ENCODE peak calls at places on chromosomes 16 and 17, in nine cellular contexts. Z, W, F, P, H, I, K, U and E are unnamed samples.
A peak's percentile ranks its signal among the peaks of the same experiment; 100 is the strongest.

GRCh38 chr17:38996660-38997337 is 29.6 kb upstream of the FBXO47 start:
- DNase-seq in Z (no peak), U (no peak), K (no peak), F (no peak), W (no peak), I (no peak), P (no peak), H (no peak), E (no peak)

GRCh38 chr17:142876-143784 is 5.8 kb downstream of the SCGB1C2 start:
- DNase-seq in W (no peak), F (peak; percentile 29), Z (no peak), K (no peak), H (no peak), P (no peak), I (no peak), U (no peak), E (peak; percentile 8)

GRCh38 chr17:9032151-9032550 is 10.8 kb downstream of the NTN1 start:
- DNase-seq in K (no peak), F (no peak), H (no peak), I (no peak), W (no peak), Z (no peak), P (no peak), U (no peak), E (no peak)

GRCh38 chr16:88348377-88349152 is 34.2 kb upstream of the ZNF469 start:
- DNase-seq in H (no peak), I (no peak), U (no peak), F (no peak), Z (no peak), W (no peak), P (no peak), K (no peak), E (no peak)

GRCh38 chr17:21029032-21029431 is 13.8 kb downstream of the USP22 start:
- DNase-seq in Z (peak; percentile 65), K (no peak), I (no peak), H (peak; percentile 66), F (no peak), W (peak; percentile 30), U (peak; percentile 32), P (no peak), E (no peak)

GRCh38 chr16:84088695-84089395 is 27.9 kb downstream of the MBTPS1 start:
- DNase-seq in Z (peak; percentile 77), P (no peak), I (no peak), K (peak; percentile 70), H (no peak), U (peak; percentile 34), F (no peak), W (peak; percentile 20), E (peak; percentile 78)

GRCh38 chr16:4700380-4700996 is 7.1 kb downstream of the NUDT16L1 start:
- DNase-seq in P (no peak), U (no peak), Z (peak; percentile 35), W (no peak), K (no peak), H (no peak), I (no peak), F (no peak), E (no peak)

GRCh38 chr17:45873728-45874127 is 20.6 kb upstream of the MAPT start:
- DNase-seq in W (no peak), P (no peak), H (no peak), I (no peak), U (peak; percentile 29), F (no peak), Z (peak; percentile 55), K (no peak), E (no peak)